ENCODE peak calls at places on chromosomes 4 and X, in ten cellular contexts. N, T, I, P, B, J, D, C, A and R are unnamed samples.

GRCh38 chrX:10111364-10112148 is 45.2 kb upstream of the CLCN4 start:
- DNase-seq in N (no peak), T (peak), I (no peak), P (peak), B (no peak), J (no peak), D (no peak), C (peak), A (no peak), R (no peak)

GRCh38 chr4:113094327-113094726 is 44.9 kb downstream of the ANK2 start:
- DNase-seq in N (no peak), T (no peak), I (no peak), P (no peak), B (no peak), J (no peak), D (no peak), C (no peak), A (no peak), R (no peak)

GRCh38 chr4:62366944-62367343 is 1166.8 kb downstream of the ADGRL3 start:
- DNase-seq in N (no peak), T (no peak), I (no peak), P (no peak), B (no peak), J (no peak), D (no peak), C (no peak), A (no peak), R (no peak)

GRCh38 chr4:119939066-119939995 is 127.3 kb downstream of the MAD2L1 start:
- DNase-seq in N (no peak), T (no peak), I (no peak), P (no peak), B (no peak), J (peak), D (peak), C (no peak), A (no peak), R (no peak)

GRCh38 chr4:25863347-25863784 is 578 bp upstream of the SEL1L3 start:
- DNase-seq in N (peak), T (no peak), I (no peak), P (no peak), B (no peak), J (no peak), D (no peak), C (no peak), A (peak), R (no peak)

GRCh38 chrX:53263597-53264094 is 17.7 kb downstream of the IQSEC2 start:
- DNase-seq in N (peak), T (no peak), I (no peak), P (no peak), B (no peak), J (peak), D (peak), C (no peak), A (no peak), R (no peak)

GRCh38 chr4:140052050-140052449 is 101.9 kb downstream of the MAML3 start:
- DNase-seq in N (peak), T (peak), I (peak), P (no peak), B (no peak), J (peak), D (peak), C (peak), A (peak), R (peak)

GRCh38 chr4:129570326-129570725 is 474.4 kb downstream of the C4orf33 start:
- DNase-seq in N (no peak), T (no peak), I (no peak), P (no peak), B (no peak), J (no peak), D (no peak), C (no peak), A (no peak), R (no peak)

GRCh38 chrX:68723491-68724155 is 76.2 kb downstream of the STARD8 start:
- DNase-seq in N (no peak), T (no peak), I (no peak), P (no peak), B (peak), J (no peak), D (no peak), C (no peak), A (peak), R (no peak)

GRCh38 chrX:63354484-63354883 is 3.4 kb upstream of the SPIN4 start:
- DNase-seq in N (no peak), T (no peak), I (no peak), P (no peak), B (no peak), J (no peak), D (no peak), C (no peak), A (no peak), R (no peak)

GRCh38 chrX:136063340-136064079 is 78.3 kb downstream of the SLC9A6 start:
- DNase-seq in N (no peak), T (no peak), I (peak), P (no peak), B (no peak), J (peak), D (peak), C (peak), A (no peak), R (no peak)

GRCh38 chr4:102819588-102820365 is 7.6 kb downstream of the UBE2D3 start:
- DNase-seq in N (no peak), T (no peak), I (no peak), P (no peak), B (no peak), J (peak), D (peak), C (no peak), A (no peak), R (no peak)

GRCh38 chrX:128781506-128781905 is 729.3 kb upstream of the ACTRT1 start:
- DNase-seq in N (peak), T (no peak), I (no peak), P (no peak), B (no peak), J (no peak), D (no peak), C (peak), A (peak), R (peak)

GRCh38 chr4:59772740-59773139 is 1427.4 kb upstream of the ADGRL3 start:
- DNase-seq in N (no peak), T (no peak), I (no peak), P (no peak), B (no peak), J (no peak), D (no peak), C (no peak), A (no peak), R (no peak)

GRCh38 chrX:109635151-109635550 is 10.2 kb upstream of the KCNE5 start:
- DNase-seq in N (peak), T (no peak), I (no peak), P (no peak), B (no peak), J (peak), D (peak), C (peak), A (no peak), R (no peak)

DNA sequence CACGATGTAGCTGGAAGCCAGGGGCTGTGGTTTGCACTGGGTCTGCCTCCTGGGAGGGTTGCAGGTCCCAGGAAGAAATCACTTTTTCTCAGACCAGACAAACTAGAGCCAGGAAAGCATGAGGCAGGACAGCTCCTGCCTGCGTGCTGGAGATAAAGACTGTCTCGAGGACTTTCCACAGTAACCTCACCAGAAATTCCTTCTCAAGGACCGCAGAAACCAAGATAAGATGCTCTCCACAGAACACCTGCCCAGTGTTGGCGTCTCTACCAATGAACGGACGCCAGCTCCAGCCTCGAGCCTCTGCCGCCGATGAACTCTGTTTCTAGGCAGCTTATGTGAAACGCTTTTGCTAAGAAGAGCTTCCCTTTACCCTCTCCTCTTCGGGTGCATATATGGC is 76.9 kb upstream of the AFAP1 start:
- DNase-seq in N (no peak), T (no peak), I (no peak), P (no peak), B (no peak), J (no peak), D (no peak), C (no peak), A (no peak), R (no peak)
- H3K4me3 ChIP-seq in N (no peak), T (no peak), I (no peak), P (no peak), B (no peak), J (no peak), D (no peak), C (no peak), A (no peak), R (no peak)

GRCh38 chr4:146582864-146583263 is 55.8 kb upstream of the POU4F2 start:
- DNase-seq in N (no peak), T (no peak), I (no peak), P (no peak), B (no peak), J (no peak), D (no peak), C (no peak), A (no peak), R (no peak)
- TF ChIP-seq CTCF in N (no peak), T (no peak), I (no peak), P (no peak), B (no peak), J (no peak), D (no peak), C (no peak), A (no peak), R (no peak)

GRCh38 chr4:126698224-126698623 is 934.5 kb upstream of the INTU start:
- DNase-seq in N (no peak), T (no peak), I (no peak), P (no peak), B (no peak), J (no peak), D (no peak), C (no peak), A (no peak), R (no peak)
- H3K4me3 ChIP-seq in N (no peak), T (no peak), I (no peak), P (no peak), B (no peak), J (no peak), D (no peak), C (no peak), A (no peak), R (no peak)

DNA sequence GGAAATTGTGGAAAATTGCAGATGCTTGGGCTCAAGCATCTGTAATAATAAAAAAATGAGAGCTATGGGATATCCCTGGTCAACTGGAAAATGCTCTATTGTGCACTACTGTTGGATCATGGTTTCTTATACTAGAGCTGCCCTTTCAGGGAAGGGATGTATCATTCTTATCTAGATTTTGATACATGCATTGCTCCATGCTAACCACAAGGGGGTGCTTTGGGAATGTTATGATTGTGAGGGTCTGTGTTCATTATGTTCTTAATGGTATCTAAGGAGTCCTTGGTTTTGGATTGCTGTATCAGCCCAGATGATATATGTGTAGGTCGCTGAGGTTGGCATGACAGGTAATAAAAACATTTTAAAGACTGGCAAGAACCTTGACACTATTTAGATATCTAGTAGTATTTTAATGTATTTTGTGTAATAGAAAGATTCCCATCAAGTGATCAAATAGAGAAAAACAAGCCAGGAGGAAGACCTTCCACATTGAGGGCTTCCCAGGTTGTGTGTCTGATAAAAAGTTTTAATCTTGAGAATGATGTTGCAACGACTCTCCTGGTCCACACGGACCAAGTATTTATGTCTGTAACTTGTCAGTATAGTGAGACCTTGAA is 49.2 kb upstream of the TLR2 start:
- DNase-seq in N (peak), T (no peak), I (no peak), P (no peak), B (no peak), J (peak), D (no peak), C (no peak), A (no peak), R (no peak)
- TF ChIP-seq CTCF in N (peak), T (peak), I (peak), P (peak), B (peak), J (peak), D (peak), C (peak), A (peak), R (peak)

GRCh38 chrX:108443065-108443464 is 3.4 kb downstream of the COL4A5 start:
- DNase-seq in N (no peak), T (no peak), I (no peak), P (no peak), B (no peak), J (no peak), D (no peak), C (no peak), A (no peak), R (no peak)
- H3K4me3 ChIP-seq in N (peak), T (peak), I (no peak), P (no peak), B (no peak), J (no peak), D (no peak), C (no peak), A (no peak), R (no peak)